ENCODE peak calls at places on chromosomes 3 and 15, in nine cellular contexts. Q, F, J, X, Y, L, I, U and S are unnamed samples.

GRCh38 chr15:78727561-78727960 is 83.7 kb downstream of the ADAMTS7 start:
- DNase-seq in Q (no peak), F (no peak), J (no peak), X (no peak), Y (no peak), L (no peak), I (no peak), U (peak), S (no peak)

GRCh38 chr3:156908398-156908797 is 82.2 kb downstream of the LEKR1 start:
- DNase-seq in Q (no peak), F (no peak), J (no peak), X (no peak), Y (no peak), L (no peak), I (no peak), U (no peak), S (no peak)

GRCh38 chr15:84715442-84716035 is 400 bp downstream of the SEC11A start:
- DNase-seq in Q (peak), F (no peak), J (peak), X (peak), Y (no peak), L (no peak), I (peak), U (peak), S (no peak)

GRCh38 chr15:52262364-52262763 is 33.2 kb downstream of the MYO5C start:
- DNase-seq in Q (peak), F (no peak), J (no peak), X (no peak), Y (no peak), L (no peak), I (no peak), U (no peak), S (no peak)

GRCh38 chr15:52678468-52679231 is 538 bp downstream of the ATOSA start:
- DNase-seq in Q (peak), F (peak), J (peak), X (peak), Y (peak), L (peak), I (peak), U (peak), S (peak)

GRCh38 chr15:31247404-31247803 is 79.2 kb upstream of the KLF13 start:
- DNase-seq in Q (no peak), F (no peak), J (no peak), X (no peak), Y (no peak), L (no peak), I (no peak), U (no peak), S (no peak)

GRCh38 chr3:194828126-194828525 is 142.4 kb downstream of the FAM43A start:
- DNase-seq in Q (no peak), F (no peak), J (no peak), X (no peak), Y (no peak), L (no peak), I (peak), U (no peak), S (no peak)

GRCh38 chr15:84992157-84992940 is 10.7 kb downstream of the PDE8A start:
- DNase-seq in Q (peak), F (no peak), J (peak), X (peak), Y (no peak), L (no peak), I (peak), U (no peak), S (no peak)

GRCh38 chr15:83164409-83165404 is 42.9 kb downstream of the HDGFL3 start:
- DNase-seq in Q (peak), F (no peak), J (no peak), X (peak), Y (no peak), L (no peak), I (peak), U (no peak), S (no peak)

GRCh38 chr3:28326458-28326926 is 22.0 kb upstream of the ZCWPW2 start:
- DNase-seq in Q (no peak), F (no peak), J (no peak), X (no peak), Y (no peak), L (no peak), I (no peak), U (no peak), S (no peak)

GRCh38 chr3:144221771-144222170 is 250.1 kb downstream of the DIPK2A start:
- DNase-seq in Q (no peak), F (no peak), J (no peak), X (no peak), Y (no peak), L (no peak), I (no peak), U (peak), S (no peak)

GRCh38 chr15:58212909-58213526 is 74.8 kb downstream of the AQP9 start:
- DNase-seq in Q (peak), F (no peak), J (peak), X (peak), Y (no peak), L (no peak), I (peak), U (peak), S (no peak)

GRCh38 chr15:70062321-70062956 is 35.3 kb downstream of the TLE3 start:
- DNase-seq in Q (peak), F (peak), J (no peak), X (peak), Y (peak), L (peak), I (peak), U (peak), S (no peak)

GRCh38 chr15:68372291-68372811 is 59.6 kb downstream of the ITGA11 start:
- DNase-seq in Q (peak), F (no peak), J (peak), X (peak), Y (peak), L (no peak), I (no peak), U (peak), S (no peak)

GRCh38 chr3:12918231-12918630 is 76.9 kb upstream of the RPL32 start:
- DNase-seq in Q (no peak), F (no peak), J (no peak), X (no peak), Y (no peak), L (no peak), I (no peak), U (no peak), S (no peak)

GRCh38 chr3:177294221-177294620 is 96.9 kb upstream of the TBL1XR1 start:
- DNase-seq in Q (peak), F (no peak), J (peak), X (peak), Y (peak), L (peak), I (peak), U (no peak), S (no peak)

GRCh38 chr3:179336345-179336929 is 11.1 kb upstream of the MFN1 start:
- DNase-seq in Q (peak), F (no peak), J (peak), X (peak), Y (no peak), L (no peak), I (peak), U (no peak), S (no peak)

GRCh38 chr3:101223016-101223415 is 97.4 kb downstream of the IMPG2 start:
- DNase-seq in Q (no peak), F (no peak), J (no peak), X (peak), Y (no peak), L (no peak), I (no peak), U (no peak), S (no peak)

GRCh38 chr3:125163739-125164601 is 48.6 kb downstream of the SLC12A8 start:
- DNase-seq in Q (peak), F (no peak), J (peak), X (peak), Y (no peak), L (no peak), I (no peak), U (peak), S (no peak)

GRCh38 chr3:29751647-29752263 is 470.9 kb downstream of the RBMS3 start:
- DNase-seq in Q (peak), F (no peak), J (no peak), X (no peak), Y (no peak), L (no peak), I (no peak), U (no peak), S (no peak)

GRCh38 chr15:45387379-45388007 is 9.1 kb upstream of the GATM start:
- DNase-seq in Q (no peak), F (no peak), J (no peak), X (no peak), Y (no peak), L (no peak), I (no peak), U (no peak), S (no peak)

GRCh38 chr15:94582368-94582767 is 351.0 kb downstream of the MCTP2 start:
- DNase-seq in Q (peak), F (no peak), J (peak), X (no peak), Y (peak), L (no peak), I (no peak), U (peak), S (no peak)

GRCh38 chr15:75451202-75451673 is 252 bp downstream of the SIN3A start:
- DNase-seq in Q (no peak), F (no peak), J (no peak), X (no peak), Y (no peak), L (no peak), I (no peak), U (no peak), S (peak)

GRCh38 chr3:7520059-7520458 is 659.1 kb downstream of the GRM7 start:
- DNase-seq in Q (no peak), F (no peak), J (no peak), X (no peak), Y (no peak), L (no peak), I (no peak), U (peak), S (no peak)

GRCh38 chr3:132029182-132029902 is 5.5 kb downstream of the CPNE4 start:
- DNase-seq in Q (peak), F (peak), J (peak), X (peak), Y (peak), L (peak), I (peak), U (peak), S (no peak)

GRCh38 chr15:29452881-29453731 is 183.5 kb upstream of the NSMCE3 start:
- DNase-seq in Q (peak), F (no peak), J (no peak), X (no peak), Y (no peak), L (no peak), I (no peak), U (no peak), S (no peak)

GRCh38 chr3:112338021-112338726 is 5.2 kb downstream of the CD200 start:
- DNase-seq in Q (no peak), F (no peak), J (no peak), X (peak), Y (no peak), L (no peak), I (no peak), U (no peak), S (no peak)

GRCh38 chr15:98649621-98649995 is 1.3 kb downstream of the IGF1R start:
- DNase-seq in Q (peak), F (peak), J (no peak), X (peak), Y (peak), L (peak), I (peak), U (peak), S (no peak)

DNA sequence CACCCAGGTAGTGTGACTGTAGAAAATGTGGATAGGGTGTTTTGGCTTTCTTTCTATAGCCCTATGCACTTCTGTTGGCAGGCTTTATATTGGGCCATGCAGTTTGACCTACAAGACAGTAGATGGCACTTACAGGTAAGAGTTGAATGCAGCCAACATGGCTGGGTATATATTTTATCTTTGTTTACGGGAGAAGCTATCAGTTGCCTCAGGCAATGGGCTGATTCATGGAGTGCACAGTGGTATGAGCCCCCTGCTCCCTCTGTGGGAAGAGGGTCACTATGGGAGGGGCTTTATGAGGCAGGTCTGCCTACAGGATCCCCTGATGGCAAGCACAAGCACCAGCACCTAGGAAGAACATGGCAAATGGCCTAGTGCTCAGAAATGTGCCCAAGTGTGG is 301.2 kb upstream of the CDIN1 start:
- DNase-seq in Q (peak), F (no peak), J (peak), X (peak), Y (no peak), L (no peak), I (no peak), U (peak), S (no peak)
- TF ChIP-seq CTCF in Q (peak), F (no peak), J (peak), X (peak), Y (no peak), L (no peak), I (peak), U (peak), S (no peak)

DNA sequence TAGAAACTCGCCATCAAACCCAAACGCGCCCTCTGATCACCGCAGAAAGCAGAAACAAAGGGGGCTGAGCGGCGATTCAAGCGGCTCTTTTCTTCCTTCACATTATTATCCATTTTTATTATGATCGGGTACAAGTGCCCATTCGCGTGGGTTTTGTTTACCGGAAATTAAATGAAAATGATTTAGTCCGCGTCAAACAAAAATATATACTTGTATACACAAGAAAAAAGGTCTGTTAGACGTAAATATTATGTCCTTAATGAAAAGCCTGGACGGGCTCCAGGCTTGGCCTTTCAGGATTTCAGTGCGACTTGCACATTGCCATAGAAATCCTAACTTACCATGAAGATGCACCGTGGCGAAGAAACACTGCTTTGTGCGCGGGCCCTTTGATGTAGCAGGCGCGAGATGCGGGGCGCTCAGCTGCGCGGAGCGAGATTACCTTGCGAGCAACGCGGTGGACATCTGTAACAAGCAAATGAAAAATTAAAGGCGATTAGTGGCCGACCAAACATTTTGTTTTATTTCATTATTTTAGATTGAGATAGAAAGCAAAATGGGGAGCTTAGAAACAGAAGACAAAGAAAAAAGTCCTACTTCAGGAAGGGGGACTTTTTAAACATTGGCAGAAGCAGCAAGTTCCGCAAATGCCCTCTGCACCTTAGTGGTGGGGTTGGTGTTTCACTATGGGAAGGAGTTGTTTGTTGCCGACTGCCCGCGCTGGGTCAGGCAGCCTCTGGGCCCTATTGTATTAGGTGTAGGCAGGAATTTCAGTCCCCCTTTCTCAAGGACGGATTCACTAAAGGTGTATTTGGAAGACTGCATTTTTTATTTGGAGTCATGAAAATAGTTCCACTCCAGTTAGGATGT is 17.7 kb downstream of the ZIC4 start:
- DNase-seq in Q (no peak), F (no peak), J (no peak), X (no peak), Y (no peak), L (no peak), I (no peak), U (peak), S (no peak)
- H3K4me3 ChIP-seq in Q (no peak), F (peak), J (no peak), X (no peak), Y (no peak), L (no peak), I (no peak), U (no peak), S (no peak)

DNA sequence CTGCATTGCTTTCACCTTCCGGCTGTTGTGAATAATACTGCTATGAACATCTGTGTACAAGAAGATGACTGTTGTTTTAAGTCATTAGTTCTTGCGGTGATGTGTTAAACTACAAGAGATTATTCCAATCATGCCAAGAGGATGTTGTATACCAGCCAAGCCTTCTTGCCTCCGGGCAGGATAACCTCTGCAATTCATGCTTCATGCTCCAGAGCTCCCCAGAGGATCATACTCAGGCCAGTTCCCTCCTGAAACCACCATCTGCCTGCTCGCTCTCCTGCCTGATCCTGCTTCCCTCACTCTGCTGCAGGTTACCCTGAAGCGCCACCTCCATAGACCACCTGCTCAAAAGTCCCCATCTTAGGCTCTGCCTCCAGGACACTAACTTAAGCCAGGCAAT is 187.1 kb upstream of the PROK2 start:
- DNase-seq in Q (no peak), F (no peak), J (no peak), X (peak), Y (no peak), L (no peak), I (peak), U (no peak), S (no peak)
- TF ChIP-seq CTCF in Q (no peak), F (no peak), J (no peak), X (no peak), Y (no peak), L (no peak), I (no peak), U (no peak), S (no peak)

DNA sequence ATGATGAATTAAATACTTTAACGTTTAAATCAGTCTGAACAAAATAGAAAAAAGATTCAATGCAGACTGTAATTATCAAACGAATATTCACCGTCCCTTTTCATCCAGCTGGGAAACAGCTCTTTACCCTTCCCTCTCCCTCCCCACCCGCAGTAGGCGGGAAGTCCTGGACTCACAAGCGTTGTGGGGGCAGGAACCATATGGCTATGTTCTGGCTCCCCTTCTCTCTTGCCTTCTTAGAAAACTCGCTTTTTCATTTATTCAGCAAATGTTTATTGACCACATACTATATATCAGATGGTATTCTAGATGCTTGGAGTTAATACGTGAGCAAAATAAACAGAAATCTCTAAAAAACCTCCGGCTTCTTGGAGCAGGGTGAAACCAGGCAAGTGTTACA is 715 bp upstream of the SCAPER start:
- DNase-seq in Q (no peak), F (peak), J (no peak), X (no peak), Y (no peak), L (no peak), I (no peak), U (no peak), S (no peak)
- H3K4me3 ChIP-seq in Q (peak), F (peak), J (peak), X (peak), Y (peak), L (peak), I (peak), U (peak), S (peak)

DNA sequence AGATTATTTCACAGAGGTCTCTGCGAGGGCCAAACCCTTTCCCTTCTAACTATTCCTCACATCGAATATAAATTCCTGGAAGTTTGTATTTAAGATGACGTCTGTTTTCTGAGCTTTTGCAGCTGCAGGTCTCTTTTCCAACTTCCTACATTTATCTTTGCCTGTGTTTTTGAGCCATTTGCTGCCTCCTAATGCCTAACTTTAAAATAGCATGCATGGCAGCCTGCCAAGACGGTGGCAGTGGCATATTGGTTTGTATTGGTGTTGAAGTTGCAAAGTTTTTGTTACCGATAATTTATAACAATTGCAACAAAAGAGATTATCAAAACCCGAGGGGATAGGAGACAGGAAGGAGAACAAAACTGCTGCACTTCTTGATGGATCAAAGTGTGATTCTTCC is 187.1 kb upstream of the DNAJC19 start:
- DNase-seq in Q (peak), F (peak), J (peak), X (peak), Y (no peak), L (peak), I (peak), U (peak), S (no peak)
- TF ChIP-seq CTCF in Q (peak), F (peak), J (no peak), X (peak), Y (peak), L (peak), I (peak), U (peak), S (peak)

GRCh38 chr3:182812123-182812522 is 18.8 kb downstream of the ATP11B start:
- DNase-seq in Q (no peak), F (no peak), J (peak), X (no peak), Y (no peak), L (no peak), I (no peak), U (no peak), S (no peak)

GRCh38 chr3:182818296-182818978 is 25.1 kb downstream of the ATP11B start:
- DNase-seq in Q (no peak), F (no peak), J (no peak), X (no peak), Y (no peak), L (no peak), I (peak), U (no peak), S (no peak)

GRCh38 chr3:182814419-182815160 is 21.3 kb downstream of the ATP11B start:
- DNase-seq in Q (no peak), F (no peak), J (no peak), X (no peak), Y (no peak), L (no peak), I (no peak), U (no peak), S (no peak)

GRCh38 chr3:182811269-182811596 is 17.9 kb downstream of the ATP11B start:
- DNase-seq in Q (no peak), F (no peak), J (no peak), X (no peak), Y (no peak), L (no peak), I (no peak), U (no peak), S (no peak)

DNA sequence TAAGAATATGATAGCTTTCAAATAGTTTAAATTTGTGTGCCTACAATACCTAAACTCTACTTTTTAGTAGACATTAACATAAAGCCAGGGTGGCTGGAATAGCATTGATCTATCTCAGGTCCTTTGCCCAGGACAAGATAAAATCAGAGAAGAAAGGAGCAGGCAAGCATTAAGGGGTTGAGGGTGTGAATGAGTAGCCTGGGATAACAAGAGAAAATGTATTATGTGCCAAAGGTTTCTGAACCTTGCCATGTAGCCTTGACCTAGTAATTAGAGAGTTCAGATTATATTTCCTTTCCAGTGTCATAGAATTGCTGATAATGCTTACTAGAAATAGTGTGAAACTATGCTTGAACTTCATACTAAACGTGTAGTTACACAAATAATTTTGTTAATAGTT is 22.9 kb downstream of the ATP11B start:
- DNase-seq in Q (no peak), F (no peak), J (no peak), X (no peak), Y (no peak), L (no peak), I (no peak), U (no peak), S (no peak)
- H3K4me3 ChIP-seq in Q (no peak), F (no peak), J (no peak), X (no peak), Y (no peak), L (no peak), I (no peak), U (no peak), S (no peak)